ENCODE peak calls at places on chromosomes 5 and 9, in seven cellular contexts. Y, A, I, E, Q, S and O are unnamed samples.

GRCh38 chr5:180803181-180804128 is 849 bp upstream of the MGAT1 start:
- DNase-seq in Y (no peak), A (peak; percentile 97), I (peak; percentile 66), E (peak; percentile 48), Q (peak; percentile 79), S (peak; percentile 31), O (peak; percentile 67)

GRCh38 chr9:130997925-130998595 is 10.9 kb upstream of the LAMC3 start:
- DNase-seq in Y (peak; percentile 56), A (peak; percentile 62), I (no peak), E (peak; percentile 56), Q (peak; percentile 55), S (peak; percentile 83), O (peak; percentile 45)

GRCh38 chr9:128316421-128316820 is 5.8 kb downstream of the TRUB2 start:
- DNase-seq in Y (no peak), A (no peak), I (no peak), E (no peak), Q (no peak), S (no peak), O (no peak)

GRCh38 chr9:104968025-104968982 is 40.3 kb upstream of the ABCA1 start:
- DNase-seq in Y (peak; percentile 10), A (peak; percentile 88), I (peak; percentile 73), E (peak; percentile 74), Q (peak; percentile 80), S (peak; percentile 90), O (peak; percentile 83)

GRCh38 chr9:129694265-129694664 is 28.8 kb downstream of the PRRX2 start:
- DNase-seq in Y (no peak), A (no peak), I (no peak), E (no peak), Q (no peak), S (no peak), O (no peak)

GRCh38 chr5:135458921-135459331 is 6.8 kb upstream of the TIFAB start:
- DNase-seq in Y (no peak), A (no peak), I (no peak), E (no peak), Q (no peak), S (no peak), O (no peak)

GRCh38 chr5:150320048-150320555 is 17.4 kb upstream of the ARSI start:
- DNase-seq in Y (no peak), A (no peak), I (no peak), E (no peak), Q (no peak), S (peak; percentile 85), O (peak; percentile 22)

GRCh38 chr5:95401601-95402000 is 10.4 kb downstream of the FAM81B start:
- DNase-seq in Y (no peak), A (no peak), I (no peak), E (no peak), Q (no peak), S (no peak), O (no peak)

GRCh38 chr9:113996531-113997001 is 81.5 kb downstream of the AMBP start:
- DNase-seq in Y (no peak), A (no peak), I (no peak), E (no peak), Q (no peak), S (no peak), O (no peak)

GRCh38 chr5:34735436-34736426 is 79.6 kb downstream of the RAI14 start:
- DNase-seq in Y (no peak), A (no peak), I (no peak), E (no peak), Q (no peak), S (no peak), O (no peak)

GRCh38 chr9:128406848-128407391 is 13.7 kb upstream of the CERCAM start:
- DNase-seq in Y (no peak), A (no peak), I (no peak), E (peak; percentile 65), Q (no peak), S (peak; percentile 69), O (no peak)